ENCODE peak calls at places on chromosomes 1 and 21, in eight cellular contexts. One of them, this sample, is unnamed.
A peak's percentile ranks its signal among the peaks of the same experiment; 100 is the strongest.

GRCh38 chr21:46551636-46552241 is 53.1 kb downstream of the S100B start:
- DNase-seq in stimulated activated CD4-positive, alpha-beta T cell treated with anti-CD3 and anti-CD28 coated beads, Interleukin-1b, Interleukin-23, amount 100 ng/mL, for 1 hour: no peak
- DNase-seq in GM12891: no peak
- DNase-seq in activated T-helper 1 cell treated with anti-CD3 and anti-CD28 coated beads, Interleukin-2, amount 50 U/mL, for 16 hours: no peak
- DNase-seq in smooth muscle cell of the brain vasculature: no peak
- DNase-seq in choroid plexus epithelial cell: no peak
- DNase-seq in fibroblast of the conjunctiva: no peak
- DNase-seq in iPS-NIHi11: no peak
- DNase-seq in this sample: no peak

GRCh38 chr1:235152235-235152634 is 8.8 kb downstream of the RBM34 start:
- DNase-seq in stimulated activated CD4-positive, alpha-beta T cell treated with anti-CD3 and anti-CD28 coated beads, Interleukin-1b, Interleukin-23, amount 100 ng/mL, for 1 hour: no peak
- DNase-seq in GM12891: no peak
- DNase-seq in activated T-helper 1 cell treated with anti-CD3 and anti-CD28 coated beads, Interleukin-2, amount 50 U/mL, for 16 hours: no peak
- DNase-seq in smooth muscle cell of the brain vasculature: no peak
- DNase-seq in choroid plexus epithelial cell: no peak
- DNase-seq in fibroblast of the conjunctiva: no peak
- DNase-seq in iPS-NIHi11: no peak
- DNase-seq in this sample: no peak

GRCh38 chr1:113966013-113966412 is 13.3 kb upstream of the OLFML3 start:
- DNase-seq in stimulated activated CD4-positive, alpha-beta T cell treated with anti-CD3 and anti-CD28 coated beads, Interleukin-1b, Interleukin-23, amount 100 ng/mL, for 1 hour: no peak
- DNase-seq in GM12891: no peak
- DNase-seq in activated T-helper 1 cell treated with anti-CD3 and anti-CD28 coated beads, Interleukin-2, amount 50 U/mL, for 16 hours: no peak
- DNase-seq in smooth muscle cell of the brain vasculature: no peak
- DNase-seq in choroid plexus epithelial cell: peak; percentile 70
- DNase-seq in fibroblast of the conjunctiva: no peak
- DNase-seq in iPS-NIHi11: no peak
- DNase-seq in this sample: no peak

GRCh38 chr1:22689505-22689904 is 21.1 kb upstream of the EPHB2 start:
- DNase-seq in stimulated activated CD4-positive, alpha-beta T cell treated with anti-CD3 and anti-CD28 coated beads, Interleukin-1b, Interleukin-23, amount 100 ng/mL, for 1 hour: no peak
- DNase-seq in GM12891: no peak
- DNase-seq in activated T-helper 1 cell treated with anti-CD3 and anti-CD28 coated beads, Interleukin-2, amount 50 U/mL, for 16 hours: no peak
- DNase-seq in smooth muscle cell of the brain vasculature: peak; percentile 7
- DNase-seq in choroid plexus epithelial cell: peak; percentile 81
- DNase-seq in fibroblast of the conjunctiva: no peak
- DNase-seq in iPS-NIHi11: peak; percentile 74
- DNase-seq in this sample: no peak

GRCh38 chr1:220151454-220151853 is 57.5 kb downstream of the IARS2 start:
- DNase-seq in stimulated activated CD4-positive, alpha-beta T cell treated with anti-CD3 and anti-CD28 coated beads, Interleukin-1b, Interleukin-23, amount 100 ng/mL, for 1 hour: no peak
- DNase-seq in GM12891: no peak
- DNase-seq in activated T-helper 1 cell treated with anti-CD3 and anti-CD28 coated beads, Interleukin-2, amount 50 U/mL, for 16 hours: no peak
- DNase-seq in smooth muscle cell of the brain vasculature: no peak
- DNase-seq in choroid plexus epithelial cell: peak; percentile 55
- DNase-seq in fibroblast of the conjunctiva: peak; percentile 17
- DNase-seq in iPS-NIHi11: peak; percentile 12
- DNase-seq in this sample: no peak

GRCh38 chr21:46437511-46437910 is 21.2 kb upstream of the DIP2A start:
- DNase-seq in stimulated activated CD4-positive, alpha-beta T cell treated with anti-CD3 and anti-CD28 coated beads, Interleukin-1b, Interleukin-23, amount 100 ng/mL, for 1 hour: no peak
- DNase-seq in GM12891: no peak
- DNase-seq in activated T-helper 1 cell treated with anti-CD3 and anti-CD28 coated beads, Interleukin-2, amount 50 U/mL, for 16 hours: no peak
- DNase-seq in smooth muscle cell of the brain vasculature: no peak
- DNase-seq in choroid plexus epithelial cell: no peak
- DNase-seq in fibroblast of the conjunctiva: no peak
- DNase-seq in iPS-NIHi11: no peak
- DNase-seq in this sample: no peak

GRCh38 chr1:172849653-172850052 is 190.8 kb downstream of the FASLG start:
- DNase-seq in stimulated activated CD4-positive, alpha-beta T cell treated with anti-CD3 and anti-CD28 coated beads, Interleukin-1b, Interleukin-23, amount 100 ng/mL, for 1 hour: no peak
- DNase-seq in GM12891: no peak
- DNase-seq in activated T-helper 1 cell treated with anti-CD3 and anti-CD28 coated beads, Interleukin-2, amount 50 U/mL, for 16 hours: no peak
- DNase-seq in smooth muscle cell of the brain vasculature: no peak
- DNase-seq in choroid plexus epithelial cell: no peak
- DNase-seq in fibroblast of the conjunctiva: no peak
- DNase-seq in iPS-NIHi11: no peak
- DNase-seq in this sample: no peak

GRCh38 chr1:169363046-169363756 is 4.4 kb downstream of the NME7 start:
- DNase-seq in stimulated activated CD4-positive, alpha-beta T cell treated with anti-CD3 and anti-CD28 coated beads, Interleukin-1b, Interleukin-23, amount 100 ng/mL, for 1 hour: no peak
- DNase-seq in GM12891: no peak
- DNase-seq in activated T-helper 1 cell treated with anti-CD3 and anti-CD28 coated beads, Interleukin-2, amount 50 U/mL, for 16 hours: no peak
- DNase-seq in smooth muscle cell of the brain vasculature: peak; percentile 7
- DNase-seq in choroid plexus epithelial cell: peak; percentile 96
- DNase-seq in fibroblast of the conjunctiva: peak; percentile 32
- DNase-seq in iPS-NIHi11: no peak
- DNase-seq in this sample: peak; percentile 43

GRCh38 chr1:61171346-61171745 is 89.0 kb downstream of the NFIA start:
- DNase-seq in stimulated activated CD4-positive, alpha-beta T cell treated with anti-CD3 and anti-CD28 coated beads, Interleukin-1b, Interleukin-23, amount 100 ng/mL, for 1 hour: no peak
- DNase-seq in GM12891: no peak
- DNase-seq in activated T-helper 1 cell treated with anti-CD3 and anti-CD28 coated beads, Interleukin-2, amount 50 U/mL, for 16 hours: no peak
- DNase-seq in smooth muscle cell of the brain vasculature: no peak
- DNase-seq in choroid plexus epithelial cell: no peak
- DNase-seq in fibroblast of the conjunctiva: no peak
- DNase-seq in iPS-NIHi11: no peak
- DNase-seq in this sample: no peak

GRCh38 chr1:228287541-228288425 is 79.9 kb downstream of the OBSCN start:
- DNase-seq in stimulated activated CD4-positive, alpha-beta T cell treated with anti-CD3 and anti-CD28 coated beads, Interleukin-1b, Interleukin-23, amount 100 ng/mL, for 1 hour: no peak
- DNase-seq in GM12891: no peak
- DNase-seq in activated T-helper 1 cell treated with anti-CD3 and anti-CD28 coated beads, Interleukin-2, amount 50 U/mL, for 16 hours: no peak
- DNase-seq in smooth muscle cell of the brain vasculature: no peak
- DNase-seq in choroid plexus epithelial cell: no peak
- DNase-seq in fibroblast of the conjunctiva: no peak
- DNase-seq in iPS-NIHi11: peak; percentile 3
- DNase-seq in this sample: no peak

GRCh38 chr1:174942547-174943255 is 57.0 kb upstream of the CACYBP start:
- DNase-seq in stimulated activated CD4-positive, alpha-beta T cell treated with anti-CD3 and anti-CD28 coated beads, Interleukin-1b, Interleukin-23, amount 100 ng/mL, for 1 hour: no peak
- DNase-seq in GM12891: no peak
- DNase-seq in activated T-helper 1 cell treated with anti-CD3 and anti-CD28 coated beads, Interleukin-2, amount 50 U/mL, for 16 hours: no peak
- DNase-seq in smooth muscle cell of the brain vasculature: no peak
- DNase-seq in choroid plexus epithelial cell: peak; percentile 40
- DNase-seq in fibroblast of the conjunctiva: no peak
- DNase-seq in iPS-NIHi11: no peak
- DNase-seq in this sample: no peak

GRCh38 chr1:205274041-205274691 is 46.4 kb downstream of the TMCC2 start:
- DNase-seq in stimulated activated CD4-positive, alpha-beta T cell treated with anti-CD3 and anti-CD28 coated beads, Interleukin-1b, Interleukin-23, amount 100 ng/mL, for 1 hour: no peak
- DNase-seq in GM12891: no peak
- DNase-seq in activated T-helper 1 cell treated with anti-CD3 and anti-CD28 coated beads, Interleukin-2, amount 50 U/mL, for 16 hours: no peak
- DNase-seq in smooth muscle cell of the brain vasculature: no peak
- DNase-seq in choroid plexus epithelial cell: no peak
- DNase-seq in fibroblast of the conjunctiva: no peak
- DNase-seq in iPS-NIHi11: peak; percentile 45
- DNase-seq in this sample: no peak

GRCh38 chr1:77824694-77825355 is 45.4 kb downstream of the MIGA1 start:
- DNase-seq in stimulated activated CD4-positive, alpha-beta T cell treated with anti-CD3 and anti-CD28 coated beads, Interleukin-1b, Interleukin-23, amount 100 ng/mL, for 1 hour: no peak
- DNase-seq in GM12891: no peak
- DNase-seq in activated T-helper 1 cell treated with anti-CD3 and anti-CD28 coated beads, Interleukin-2, amount 50 U/mL, for 16 hours: no peak
- DNase-seq in smooth muscle cell of the brain vasculature: no peak
- DNase-seq in choroid plexus epithelial cell: no peak
- DNase-seq in fibroblast of the conjunctiva: no peak
- DNase-seq in iPS-NIHi11: no peak
- DNase-seq in this sample: no peak

GRCh38 chr21:29501451-29501850 is 202.7 kb downstream of the BACH1 start:
- DNase-seq in stimulated activated CD4-positive, alpha-beta T cell treated with anti-CD3 and anti-CD28 coated beads, Interleukin-1b, Interleukin-23, amount 100 ng/mL, for 1 hour: no peak
- DNase-seq in GM12891: no peak
- DNase-seq in activated T-helper 1 cell treated with anti-CD3 and anti-CD28 coated beads, Interleukin-2, amount 50 U/mL, for 16 hours: no peak
- DNase-seq in smooth muscle cell of the brain vasculature: peak; percentile 47
- DNase-seq in choroid plexus epithelial cell: peak; percentile 91
- DNase-seq in fibroblast of the conjunctiva: peak; percentile 41
- DNase-seq in iPS-NIHi11: no peak
- DNase-seq in this sample: no peak

GRCh38 chr1:197955486-197956394 is 38.6 kb downstream of the LHX9 start:
- DNase-seq in stimulated activated CD4-positive, alpha-beta T cell treated with anti-CD3 and anti-CD28 coated beads, Interleukin-1b, Interleukin-23, amount 100 ng/mL, for 1 hour: no peak
- DNase-seq in GM12891: no peak
- DNase-seq in activated T-helper 1 cell treated with anti-CD3 and anti-CD28 coated beads, Interleukin-2, amount 50 U/mL, for 16 hours: no peak
- DNase-seq in smooth muscle cell of the brain vasculature: no peak
- DNase-seq in choroid plexus epithelial cell: peak; percentile 87
- DNase-seq in fibroblast of the conjunctiva: peak; percentile 1
- DNase-seq in iPS-NIHi11: no peak
- DNase-seq in this sample: no peak

GRCh38 chr21:36627242-36627641 is 71.7 kb upstream of the SIM2 start:
- DNase-seq in stimulated activated CD4-positive, alpha-beta T cell treated with anti-CD3 and anti-CD28 coated beads, Interleukin-1b, Interleukin-23, amount 100 ng/mL, for 1 hour: no peak
- DNase-seq in GM12891: no peak
- DNase-seq in activated T-helper 1 cell treated with anti-CD3 and anti-CD28 coated beads, Interleukin-2, amount 50 U/mL, for 16 hours: no peak
- DNase-seq in smooth muscle cell of the brain vasculature: no peak
- DNase-seq in choroid plexus epithelial cell: peak; percentile 15
- DNase-seq in fibroblast of the conjunctiva: no peak
- DNase-seq in iPS-NIHi11: no peak
- DNase-seq in this sample: no peak

GRCh38 chr1:206565973-206566372 is 46.3 kb downstream of the EIF2D start:
- DNase-seq in stimulated activated CD4-positive, alpha-beta T cell treated with anti-CD3 and anti-CD28 coated beads, Interleukin-1b, Interleukin-23, amount 100 ng/mL, for 1 hour: no peak
- DNase-seq in GM12891: no peak
- DNase-seq in activated T-helper 1 cell treated with anti-CD3 and anti-CD28 coated beads, Interleukin-2, amount 50 U/mL, for 16 hours: no peak
- DNase-seq in smooth muscle cell of the brain vasculature: no peak
- DNase-seq in choroid plexus epithelial cell: no peak
- DNase-seq in fibroblast of the conjunctiva: no peak
- DNase-seq in iPS-NIHi11: no peak
- DNase-seq in this sample: no peak

GRCh38 chr1:17008208-17008855 is 3.4 kb downstream of the ATP13A2 start:
- DNase-seq in stimulated activated CD4-positive, alpha-beta T cell treated with anti-CD3 and anti-CD28 coated beads, Interleukin-1b, Interleukin-23, amount 100 ng/mL, for 1 hour: no peak
- DNase-seq in GM12891: no peak
- DNase-seq in activated T-helper 1 cell treated with anti-CD3 and anti-CD28 coated beads, Interleukin-2, amount 50 U/mL, for 16 hours: no peak
- DNase-seq in smooth muscle cell of the brain vasculature: no peak
- DNase-seq in choroid plexus epithelial cell: no peak
- DNase-seq in fibroblast of the conjunctiva: no peak
- DNase-seq in iPS-NIHi11: no peak
- DNase-seq in this sample: no peak

GRCh38 chr1:65225179-65225578 is 77.2 kb downstream of the AK4 start:
- DNase-seq in stimulated activated CD4-positive, alpha-beta T cell treated with anti-CD3 and anti-CD28 coated beads, Interleukin-1b, Interleukin-23, amount 100 ng/mL, for 1 hour: no peak
- DNase-seq in GM12891: no peak
- DNase-seq in activated T-helper 1 cell treated with anti-CD3 and anti-CD28 coated beads, Interleukin-2, amount 50 U/mL, for 16 hours: no peak
- DNase-seq in smooth muscle cell of the brain vasculature: no peak
- DNase-seq in choroid plexus epithelial cell: no peak
- DNase-seq in fibroblast of the conjunctiva: no peak
- DNase-seq in iPS-NIHi11: no peak
- DNase-seq in this sample: no peak

GRCh38 chr1:157691285-157691920 is 9.2 kb downstream of the FCRL3 start:
- DNase-seq in stimulated activated CD4-positive, alpha-beta T cell treated with anti-CD3 and anti-CD28 coated beads, Interleukin-1b, Interleukin-23, amount 100 ng/mL, for 1 hour: no peak
- DNase-seq in GM12891: peak; percentile 25
- DNase-seq in activated T-helper 1 cell treated with anti-CD3 and anti-CD28 coated beads, Interleukin-2, amount 50 U/mL, for 16 hours: no peak
- DNase-seq in smooth muscle cell of the brain vasculature: no peak
- DNase-seq in choroid plexus epithelial cell: peak; percentile 44
- DNase-seq in fibroblast of the conjunctiva: peak; percentile 9
- DNase-seq in iPS-NIHi11: peak; percentile 68
- DNase-seq in this sample: peak; percentile 59

GRCh38 chr21:39087238-39087975 is 95.8 kb downstream of the PSMG1 start:
- DNase-seq in stimulated activated CD4-positive, alpha-beta T cell treated with anti-CD3 and anti-CD28 coated beads, Interleukin-1b, Interleukin-23, amount 100 ng/mL, for 1 hour: no peak
- DNase-seq in GM12891: no peak
- DNase-seq in activated T-helper 1 cell treated with anti-CD3 and anti-CD28 coated beads, Interleukin-2, amount 50 U/mL, for 16 hours: no peak
- DNase-seq in smooth muscle cell of the brain vasculature: no peak
- DNase-seq in choroid plexus epithelial cell: no peak
- DNase-seq in fibroblast of the conjunctiva: no peak
- DNase-seq in iPS-NIHi11: no peak
- DNase-seq in this sample: no peak

GRCh38 chr1:13754510-13755103 is 54.6 kb downstream of the PRDM2 start:
- DNase-seq in stimulated activated CD4-positive, alpha-beta T cell treated with anti-CD3 and anti-CD28 coated beads, Interleukin-1b, Interleukin-23, amount 100 ng/mL, for 1 hour: no peak
- DNase-seq in GM12891: no peak
- DNase-seq in activated T-helper 1 cell treated with anti-CD3 and anti-CD28 coated beads, Interleukin-2, amount 50 U/mL, for 16 hours: no peak
- DNase-seq in smooth muscle cell of the brain vasculature: no peak
- DNase-seq in choroid plexus epithelial cell: no peak
- DNase-seq in fibroblast of the conjunctiva: no peak
- DNase-seq in iPS-NIHi11: no peak
- DNase-seq in this sample: no peak

GRCh38 chr1:54300395-54300794 is 100.4 kb downstream of the MRPL37 start:
- DNase-seq in stimulated activated CD4-positive, alpha-beta T cell treated with anti-CD3 and anti-CD28 coated beads, Interleukin-1b, Interleukin-23, amount 100 ng/mL, for 1 hour: no peak
- DNase-seq in GM12891: no peak
- DNase-seq in activated T-helper 1 cell treated with anti-CD3 and anti-CD28 coated beads, Interleukin-2, amount 50 U/mL, for 16 hours: no peak
- DNase-seq in smooth muscle cell of the brain vasculature: no peak
- DNase-seq in choroid plexus epithelial cell: no peak
- DNase-seq in fibroblast of the conjunctiva: no peak
- DNase-seq in iPS-NIHi11: no peak
- DNase-seq in this sample: no peak

GRCh38 chr1:63630666-63631065 is 37.5 kb downstream of the PGM1 start:
- DNase-seq in stimulated activated CD4-positive, alpha-beta T cell treated with anti-CD3 and anti-CD28 coated beads, Interleukin-1b, Interleukin-23, amount 100 ng/mL, for 1 hour: no peak
- DNase-seq in GM12891: no peak
- DNase-seq in activated T-helper 1 cell treated with anti-CD3 and anti-CD28 coated beads, Interleukin-2, amount 50 U/mL, for 16 hours: no peak
- DNase-seq in smooth muscle cell of the brain vasculature: no peak
- DNase-seq in choroid plexus epithelial cell: peak; percentile 18
- DNase-seq in fibroblast of the conjunctiva: no peak
- DNase-seq in iPS-NIHi11: no peak
- DNase-seq in this sample: no peak

GRCh38 chr1:111656093-111657017 is 36.8 kb downstream of the RAP1A start:
- DNase-seq in stimulated activated CD4-positive, alpha-beta T cell treated with anti-CD3 and anti-CD28 coated beads, Interleukin-1b, Interleukin-23, amount 100 ng/mL, for 1 hour: no peak
- DNase-seq in GM12891: no peak
- DNase-seq in activated T-helper 1 cell treated with anti-CD3 and anti-CD28 coated beads, Interleukin-2, amount 50 U/mL, for 16 hours: no peak
- DNase-seq in smooth muscle cell of the brain vasculature: peak; percentile 29
- DNase-seq in choroid plexus epithelial cell: peak; percentile 81
- DNase-seq in fibroblast of the conjunctiva: peak; percentile 41
- DNase-seq in iPS-NIHi11: peak; percentile 22
- DNase-seq in this sample: no peak

GRCh38 chr1:60073605-60074278 is at the start of gene C1orf87:
- DNase-seq in stimulated activated CD4-positive, alpha-beta T cell treated with anti-CD3 and anti-CD28 coated beads, Interleukin-1b, Interleukin-23, amount 100 ng/mL, for 1 hour: no peak
- DNase-seq in GM12891: no peak
- DNase-seq in activated T-helper 1 cell treated with anti-CD3 and anti-CD28 coated beads, Interleukin-2, amount 50 U/mL, for 16 hours: no peak
- DNase-seq in smooth muscle cell of the brain vasculature: no peak
- DNase-seq in choroid plexus epithelial cell: no peak
- DNase-seq in fibroblast of the conjunctiva: no peak
- DNase-seq in iPS-NIHi11: peak; percentile 79
- DNase-seq in this sample: no peak

GRCh38 chr1:208239518-208240381 is 4.4 kb downstream of the PLXNA2 start:
- DNase-seq in stimulated activated CD4-positive, alpha-beta T cell treated with anti-CD3 and anti-CD28 coated beads, Interleukin-1b, Interleukin-23, amount 100 ng/mL, for 1 hour: no peak
- DNase-seq in GM12891: no peak
- DNase-seq in activated T-helper 1 cell treated with anti-CD3 and anti-CD28 coated beads, Interleukin-2, amount 50 U/mL, for 16 hours: no peak
- DNase-seq in smooth muscle cell of the brain vasculature: no peak
- DNase-seq in choroid plexus epithelial cell: no peak
- DNase-seq in fibroblast of the conjunctiva: no peak
- DNase-seq in iPS-NIHi11: no peak
- DNase-seq in this sample: no peak